ENCODE peak calls at places on chromosomes 7 and 10, in nine cellular contexts. F is left ventricle myocardium inferior, C is body of pancreas, P is fibroblast of lung, K is suprapubic skin, A is thoracic aorta, N is stomach, X is right lobe of liver, O is H9. W is an unnamed sample. For H3K9me3, the result is how much of the 10 kb centered on the place peaks cover.

GRCh38 chr7:129387537-129387936 is 46.7 kb upstream of the STRIP2 start:
- DNase-seq in O (no peak), N (no peak), P (no peak), C (no peak), F (no peak), X (no peak), A (no peak), K (no peak), W (no peak)

GRCh38 chr7:105327201-105327600 is 61.5 kb downstream of the SRPK2 start:
- DNase-seq in P (no peak), A (no peak), N (no peak), C (no peak), O (no peak), K (no peak), X (no peak), F (no peak), W (no peak)

GRCh38 chr10:104437226-104437625 is 83.6 kb downstream of the CFAP58 start:
- DNase-seq in F (no peak), X (no peak), K (no peak), P (no peak), A (no peak), C (no peak), N (no peak), O (no peak), W (no peak)

GRCh38 chr10:17075510-17075909 is 54.1 kb downstream of the CUBN start:
- DNase-seq in K (no peak), X (no peak), A (no peak), F (no peak), C (peak), N (no peak), P (peak), O (no peak), W (no peak)

GRCh38 chr7:7920056-7920455 is 48.5 kb upstream of the GLCCI1 start:
- DNase-seq in O (no peak), C (no peak), F (no peak), X (no peak), K (no peak), P (no peak), N (no peak), A (no peak), W (no peak)

GRCh38 chr7:104922187-104923009 is 91.6 kb upstream of the KMT2E start:
- DNase-seq in C (no peak), K (no peak), X (no peak), F (no peak), A (no peak), P (peak), N (no peak), O (no peak), W (peak)

GRCh38 chr10:17512341-17513001 is 58.1 kb upstream of the ST8SIA6 start:
- DNase-seq in X (no peak), O (no peak), C (peak), F (peak), K (no peak), N (peak), A (peak), P (peak), W (no peak)

GRCh38 chr10:12492016-12492415 is 142.7 kb downstream of the CAMK1D start:
- DNase-seq in K (no peak), X (no peak), F (no peak), A (no peak), P (no peak), N (no peak), O (no peak), C (no peak), W (no peak)

GRCh38 chr10:9018161-9018843 is 963.8 kb downstream of the GATA3 start:
- DNase-seq in O (no peak), A (no peak), K (no peak), X (no peak), F (no peak), N (no peak), C (no peak), P (no peak), W (no peak)

GRCh38 chr7:30173058-30173897 is 38.5 kb downstream of the MTURN start:
- DNase-seq in F (peak), C (peak), X (no peak), P (peak), K (peak), O (no peak), A (peak), N (peak), W (peak)

GRCh38 chr7:79552463-79552862 is 99.0 kb upstream of the MAGI2 start:
- DNase-seq in N (no peak), K (no peak), O (no peak), C (no peak), A (no peak), F (no peak), P (no peak), X (no peak), W (no peak)

GRCh38 chr10:101687088-101687487 is 7.9 kb downstream of the FBXW4 start:
- DNase-seq in O (no peak), F (no peak), A (no peak), C (no peak), N (no peak), X (no peak), P (peak), K (no peak), W (no peak)

GRCh38 chr7:54796150-54796549 is 37.1 kb upstream of the SEC61G start:
- DNase-seq in K (no peak), X (no peak), F (no peak), A (no peak), P (no peak), N (no peak), O (no peak), C (no peak), W (no peak)

GRCh38 chr7:108001759-108002725 is 919 bp downstream of the LAMB1 start:
- DNase-seq in A (no peak), P (peak), O (peak), X (peak), C (peak), K (no peak), F (peak), N (no peak), W (peak)

GRCh38 chr10:108362956-108363355 is 1198.5 kb upstream of the SORCS1 start:
- DNase-seq in K (no peak), P (no peak), F (no peak), N (no peak), O (no peak), X (no peak), A (no peak), C (no peak), W (no peak)

GRCh38 chr7:28615091-28615490 is 202.8 kb downstream of the CREB5 start:
- DNase-seq in C (no peak), N (no peak), O (peak), K (no peak), F (no peak), X (no peak), A (no peak), P (no peak), W (no peak)

GRCh38 chr7:81430150-81430549 is 339.7 kb downstream of the HGF start:
- DNase-seq in P (peak), A (no peak), C (no peak), K (no peak), X (no peak), F (no peak), N (no peak), O (no peak), W (no peak)

GRCh38 chr7:232571-233455 is 40.4 kb downstream of the FAM20C start:
- DNase-seq in X (no peak), N (no peak), A (peak), P (peak), F (no peak), C (no peak), O (no peak), K (no peak), W (no peak)

GRCh38 chr7:132738254-132738653 is 162.0 kb upstream of the PLXNA4 start:
- DNase-seq in P (peak), X (no peak), C (no peak), N (no peak), O (no peak), F (no peak), A (no peak), K (no peak), W (no peak)

GRCh38 chr7:35371221-35371620 is 117.3 kb upstream of the TBX20 start:
- DNase-seq in X (no peak), O (no peak), P (no peak), K (no peak), A (no peak), C (no peak), F (no peak), N (no peak), W (no peak)

GRCh38 chr10:129725011-129725410 is 239.1 kb downstream of the EBF3 start:
- DNase-seq in P (no peak), N (no peak), K (peak), F (no peak), C (no peak), A (no peak), X (no peak), O (no peak), W (no peak)

GRCh38 chr7:26278769-26279168 is 12.9 kb upstream of the SNX10 start:
- DNase-seq in P (peak), K (no peak), A (no peak), F (no peak), O (no peak), N (no peak), C (peak), X (no peak), W (no peak)

GRCh38 chr10:36271631-36272340 is 629.7 kb upstream of the FZD8 start:
- DNase-seq in X (no peak), A (no peak), N (no peak), C (no peak), F (no peak), O (no peak), P (no peak), K (no peak), W (no peak)

DNA sequence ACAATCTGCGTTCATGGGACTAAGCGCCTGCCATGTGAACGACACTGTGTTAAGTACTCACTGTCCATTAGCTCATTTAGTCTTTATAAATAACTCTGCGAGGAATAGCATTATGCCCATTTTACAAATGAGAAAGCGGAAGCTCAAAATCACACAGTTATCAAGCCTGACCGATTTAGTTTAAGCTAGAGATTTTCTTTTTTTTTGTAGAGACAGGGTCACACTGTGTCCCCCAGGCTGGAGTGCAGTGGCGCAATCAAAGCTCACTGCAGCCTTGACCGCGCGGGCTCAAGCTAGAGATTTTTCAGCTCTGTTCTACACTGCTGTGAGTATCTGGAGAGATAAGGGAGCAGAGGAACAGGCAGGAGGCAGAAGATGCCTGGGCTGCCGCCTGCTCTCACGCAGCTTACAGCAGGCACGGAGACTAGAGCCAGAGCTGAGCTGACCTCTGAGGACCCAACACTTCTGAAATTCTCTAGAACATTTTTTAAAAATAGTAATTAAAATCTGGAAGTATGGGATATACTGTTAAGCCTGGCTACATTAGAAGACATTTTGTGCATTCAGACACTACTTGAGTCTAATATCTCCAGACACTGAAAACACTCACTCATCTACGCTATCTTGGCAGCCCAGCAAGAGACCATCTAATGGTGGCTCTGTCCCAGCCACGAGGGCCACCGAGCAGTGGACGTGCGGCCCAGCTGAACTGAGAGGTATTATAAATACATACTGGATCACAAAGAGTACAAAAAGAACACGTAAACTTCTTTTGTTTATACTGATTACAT is 38.7 kb downstream of the GNA12 start:
- DNase-seq in K (no peak), P (no peak), O (no peak), A (no peak), C (no peak), X (no peak), N (peak), F (peak), W (peak)
- TF ChIP-seq CTCF in K (no peak), P (no peak), O (no peak), A (no peak), C (no peak), X (no peak), N (no peak), F (no peak), W (no peak)

DNA sequence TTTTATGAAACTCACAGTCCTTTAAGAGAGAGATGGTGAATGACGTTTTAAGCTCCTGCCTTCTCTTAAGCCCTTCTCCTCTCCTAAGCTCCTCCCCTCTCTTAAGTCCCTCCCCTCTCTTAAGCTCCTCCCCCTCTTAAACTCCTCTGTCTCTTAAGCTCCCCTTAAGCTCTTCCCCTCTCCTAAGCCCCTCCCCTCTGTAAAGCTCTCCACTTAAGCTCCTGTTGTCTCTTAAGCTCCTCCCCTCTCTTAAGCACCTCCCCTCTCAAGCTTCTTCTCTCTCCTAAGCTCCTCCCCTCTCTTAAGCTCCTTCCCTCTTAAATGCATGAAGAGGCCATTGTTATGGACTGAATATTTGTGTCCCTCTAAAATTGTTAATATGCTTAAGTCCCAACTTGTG is 1180.6 kb upstream of the AUTS2 start:
- DNase-seq in A (no peak), X (no peak), O (no peak), C (no peak), K (no peak), N (no peak), F (no peak), P (no peak), W (no peak)
- H3K27ac ChIP-seq in A (no peak), X (no peak), O (no peak), C (no peak), K (no peak), N (no peak), F (no peak), P (no peak), W (no peak)

GRCh38 chr7:157873181-157873580 is 536.4 kb downstream of the DNAJB6 start:
- DNase-seq in A (no peak), X (no peak), F (no peak), O (no peak), K (no peak), N (no peak), C (no peak), P (no peak), W (no peak)
- H3K9me3 ChIP-seq in A (under half), X (under half), F (under half), O (under half), K (under half), N (under half), C (under half), P (under half), W (under half)

GRCh38 chr10:43061764-43062163 is 15.1 kb upstream of the RET start:
- DNase-seq in F (no peak), O (no peak), P (peak), X (no peak), C (no peak), K (no peak), A (no peak), N (no peak), W (no peak)

GRCh38 chr10:43066481-43066880 is 10.4 kb upstream of the RET start:
- DNase-seq in N (no peak), C (no peak), F (no peak), X (no peak), O (no peak), A (no peak), K (no peak), P (no peak), W (no peak)

GRCh38 chr10:43062402-43063160 is 14.3 kb upstream of the RET start:
- DNase-seq in X (no peak), O (no peak), F (no peak), C (no peak), P (no peak), A (no peak), K (no peak), N (no peak), W (no peak)

GRCh38 chr10:43065761-43066160 is 11.1 kb upstream of the RET start:
- DNase-seq in K (no peak), N (no peak), A (no peak), C (no peak), X (no peak), F (no peak), O (no peak), P (no peak), W (no peak)

DNA sequence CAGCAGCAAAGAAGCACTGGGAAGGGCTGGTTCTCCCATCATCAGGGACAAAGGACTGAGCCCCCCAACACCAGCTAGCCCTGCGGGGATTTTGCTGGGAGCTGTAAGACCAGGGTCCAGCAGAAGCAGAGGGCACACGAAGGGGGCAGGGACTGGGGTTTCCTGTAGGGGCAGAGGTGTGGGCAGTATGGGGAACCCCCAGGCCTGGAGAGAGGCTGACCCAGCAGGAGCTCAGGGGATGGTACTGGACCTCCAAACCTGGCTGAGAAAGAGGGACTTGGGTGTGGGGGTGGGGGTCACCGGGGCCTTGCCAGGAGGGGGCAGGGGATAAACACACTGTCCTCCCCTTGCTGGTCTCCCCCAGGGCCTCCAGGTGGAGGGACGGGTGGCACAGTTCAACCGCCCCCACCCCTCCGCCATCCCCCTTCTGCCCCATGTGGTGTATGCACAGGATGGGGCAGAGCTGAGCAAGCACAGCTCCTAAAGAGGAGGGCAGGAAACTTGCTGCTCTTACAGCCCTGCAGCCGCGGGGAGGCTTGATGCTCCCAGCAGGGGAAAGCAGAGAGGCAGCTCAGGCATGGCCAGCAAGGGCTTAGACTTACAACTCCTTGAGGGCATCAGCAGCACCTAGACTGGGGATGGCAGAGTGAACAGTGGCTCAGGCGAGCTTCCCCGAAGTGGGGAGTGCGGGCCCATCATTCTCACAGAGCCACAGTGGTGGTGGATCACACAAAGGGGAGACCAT is 12.4 kb upstream of the RET start:
- DNase-seq in X (no peak), O (no peak), C (no peak), K (no peak), P (no peak), F (no peak), A (no peak), N (no peak), W (no peak)
- TF ChIP-seq CTCF in X (no peak), O (no peak), C (no peak), K (no peak), P (no peak), F (no peak), A (no peak), N (no peak), W (no peak)

GRCh38 chr7:151850484-151851159 is 26.3 kb downstream of the PRKAG2 start:
- DNase-seq in C (no peak), X (no peak), A (no peak), F (peak), N (peak), K (peak), P (no peak), O (no peak), W (no peak)
- H3K27ac ChIP-seq in C (peak), X (peak), A (peak), F (no peak), N (peak), K (peak), P (no peak), O (no peak), W (peak)

GRCh38 chr7:159094030-159094740 is 50.5 kb downstream of the VIPR2 start:
- DNase-seq in F (no peak), N (peak), A (no peak), O (peak), C (no peak), K (no peak), X (no peak), P (no peak), W (no peak)
- H3K9me3 ChIP-seq in F (under half), N (under half), A (under half), O (under half), C (under half), K (under half), X (under half), P (under half), W (under half)